ENCODE peak calls at places on chromosomes 7 and 10, in ten cellular contexts. Y is Panc1; C is CD8-positive, alpha-beta T cell; N is GM23338; Z is cardiac fibroblast; M is dorsolateral prefrontal cortex; E is astrocyte of the cerebellum; F is cardiac muscle cell; G is ovary; L is upper lobe of right lung. Q is an unnamed sample.

GRCh38 chr7:6530626-6531491 is 20.4 kb downstream of the GRID2IP start:
- DNase-seq in G (no peak), M (no peak), L (no peak), N (peak), Z (no peak), Y (no peak), E (no peak), F (peak), C (peak), Q (no peak)

GRCh38 chr10:94012834-94013830 is 19.4 kb downstream of the PLCE1 start:
- DNase-seq in L (no peak), C (no peak), Z (peak), F (no peak), E (no peak), G (no peak), N (no peak), M (no peak), Y (no peak), Q (no peak)

GRCh38 chr7:44131173-44132009 is 8.0 kb upstream of the POLD2 start:
- DNase-seq in G (no peak), C (no peak), N (peak), L (no peak), M (no peak), F (peak), Z (no peak), E (no peak), Y (no peak), Q (no peak)

GRCh38 chr10:30803901-30804322 is 174.4 kb upstream of the LYZL2 start:
- DNase-seq in G (no peak), C (no peak), F (no peak), Z (peak), N (no peak), L (no peak), M (no peak), E (peak), Y (no peak), Q (no peak)

GRCh38 chr10:72297281-72297967 is 23.7 kb downstream of the DDIT4 start:
- DNase-seq in N (peak), M (peak), C (peak), Z (peak), F (no peak), L (peak), E (peak), G (peak), Y (no peak), Q (peak)

GRCh38 chr7:32093415-32094408 is 23.5 kb upstream of the PDE1C start:
- DNase-seq in E (peak), M (no peak), L (no peak), F (no peak), C (no peak), G (no peak), Z (peak), N (no peak), Y (no peak), Q (peak)

GRCh38 chr7:155426543-155427410 is 31.2 kb upstream of the EN2 start:
- DNase-seq in E (no peak), F (no peak), G (no peak), L (no peak), M (no peak), C (no peak), N (no peak), Y (no peak), Z (no peak), Q (no peak)

GRCh38 chr7:124764847-124765400 is 668 bp downstream of the GPR37 start:
- DNase-seq in N (peak), L (peak), M (peak), C (no peak), G (no peak), Z (peak), E (no peak), F (peak), Y (no peak), Q (no peak)

GRCh38 chr7:7917593-7917992 is 51.0 kb upstream of the GLCCI1 start:
- DNase-seq in Z (no peak), F (no peak), L (no peak), Y (no peak), G (no peak), N (no peak), E (no peak), C (no peak), M (no peak), Q (no peak)

GRCh38 chr10:22670796-22671195 is 43.6 kb downstream of the PIP4K2A start:
- DNase-seq in G (no peak), Z (peak), N (no peak), C (no peak), Y (no peak), F (no peak), M (peak), E (peak), L (no peak), Q (no peak)

GRCh38 chr10:130895172-130895571 is 416.3 kb downstream of the TCERG1L start:
- DNase-seq in G (no peak), L (no peak), Z (no peak), M (no peak), E (no peak), C (no peak), F (no peak), Y (no peak), N (no peak), Q (no peak)

GRCh38 chr10:69939033-69939432 is 113.6 kb upstream of the MACROH2A2 start:
- DNase-seq in L (no peak), F (no peak), E (no peak), Y (no peak), N (no peak), C (no peak), Z (no peak), M (no peak), G (no peak), Q (no peak)

GRCh38 chr7:123661765-123662164 is 6.1 kb downstream of the LMOD2 start:
- DNase-seq in M (no peak), F (no peak), C (no peak), N (no peak), L (no peak), Y (no peak), E (no peak), G (no peak), Z (no peak), Q (no peak)
- H3K4me3 ChIP-seq in M (no peak), F (no peak), C (no peak), N (no peak), L (no peak), Y (no peak), E (no peak), G (no peak), Z (no peak), Q (no peak)

DNA sequence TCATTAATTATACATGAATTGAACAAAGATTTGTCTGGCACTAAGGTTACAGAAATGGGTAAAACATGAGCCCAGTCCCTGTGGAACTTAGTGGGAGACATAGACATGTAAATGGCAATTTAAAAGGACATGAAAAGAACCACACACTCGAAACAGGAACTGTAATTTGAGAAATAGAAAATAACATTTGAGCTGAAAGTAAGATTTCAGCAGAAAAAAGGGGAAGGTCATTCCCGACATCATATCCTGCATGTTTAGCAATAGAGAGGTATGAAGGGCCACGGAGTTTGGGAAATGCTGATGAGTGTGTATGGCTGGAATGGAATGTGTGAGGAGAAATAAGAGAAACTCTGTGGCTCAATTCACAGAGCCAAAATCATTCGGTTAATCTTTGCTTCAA is 175.4 kb upstream of the AHR start:
- DNase-seq in M (no peak), E (peak), C (no peak), G (no peak), Z (peak), L (no peak), Y (no peak), F (no peak), N (no peak), Q (peak)
- TF ChIP-seq CTCF in M (no peak), E (no peak), C (no peak), G (no peak), Z (no peak), L (no peak), Y (no peak), F (no peak), N (no peak), Q (no peak)

GRCh38 chr10:89392974-89393373 is 551 bp downstream of the IFIT1 start:
- DNase-seq in M (no peak), F (peak), Z (peak), C (no peak), E (peak), L (no peak), N (no peak), Y (no peak), G (peak), Q (peak)
- H3K4me3 ChIP-seq in M (peak), F (peak), Z (peak), C (peak), E (peak), L (peak), N (peak), Y (peak), G (peak), Q (peak)

DNA sequence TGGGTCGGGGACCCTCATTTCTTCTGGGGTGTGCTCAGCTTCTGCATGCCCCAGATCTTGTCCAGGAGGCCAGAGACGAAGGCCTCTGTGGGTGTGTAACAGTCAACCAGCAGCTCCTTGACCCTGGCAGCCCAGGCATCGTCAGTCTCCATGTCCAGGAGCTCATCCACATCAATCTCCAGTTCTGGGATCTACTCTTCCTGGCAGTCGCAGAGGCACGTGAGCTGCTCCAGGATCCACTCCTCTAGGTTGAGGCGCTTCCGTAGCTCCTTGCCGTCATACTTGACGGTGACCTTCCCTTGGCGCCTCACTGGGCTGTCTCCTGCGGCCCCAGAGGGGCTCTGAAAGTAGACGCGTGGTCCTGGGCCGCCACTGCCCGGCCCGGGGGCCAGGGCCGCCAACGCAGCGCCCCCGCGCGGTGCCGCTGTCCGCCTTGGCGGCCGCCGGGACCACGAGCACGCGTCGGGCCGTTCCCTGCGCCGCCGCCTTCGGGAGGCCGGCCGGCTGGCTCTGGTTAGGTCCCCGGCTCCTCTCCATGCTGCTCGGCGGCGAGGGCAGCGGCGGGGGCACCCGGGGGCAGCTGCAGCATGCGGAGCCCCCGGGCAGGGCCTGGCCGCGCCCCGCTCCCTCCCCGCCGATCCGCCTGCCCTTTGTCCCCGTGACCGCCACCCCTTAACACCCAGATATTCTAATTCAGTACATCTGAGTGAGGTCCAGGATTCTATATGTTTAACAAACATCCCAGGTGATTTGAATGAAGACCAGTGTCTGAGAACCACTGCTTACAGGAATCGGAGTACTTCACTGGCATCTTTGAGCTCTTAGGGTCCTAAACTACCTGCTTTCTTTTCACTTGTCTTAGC is 170.5 kb downstream of the SEPTIN7 start:
- DNase-seq in Y (no peak), L (no peak), G (no peak), F (no peak), Z (no peak), M (no peak), N (no peak), E (no peak), C (no peak), Q (no peak)
- TF ChIP-seq CTCF in Y (peak), L (peak), G (no peak), F (peak), Z (no peak), M (no peak), N (no peak), E (no peak), C (no peak), Q (no peak)

DNA sequence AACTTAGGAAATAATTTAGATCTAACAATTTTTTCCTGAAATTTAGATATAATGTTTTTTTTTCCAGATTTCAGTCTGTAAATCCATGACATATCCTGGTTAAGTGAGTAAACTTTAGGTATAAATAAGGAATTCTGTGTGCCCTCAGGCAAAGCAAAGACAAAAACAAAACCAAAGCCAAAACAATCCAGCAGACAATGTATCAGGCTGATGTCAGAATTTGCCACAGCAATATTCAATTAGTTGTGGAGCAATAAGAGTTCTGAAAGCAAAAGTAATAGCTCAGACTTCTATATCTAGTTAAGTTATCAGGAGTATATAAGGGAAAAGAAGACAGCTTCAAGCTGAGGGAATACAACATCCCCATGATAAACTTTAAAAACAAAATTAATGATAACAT is 82.0 kb downstream of the MKX start:
- DNase-seq in N (no peak), F (no peak), M (no peak), C (no peak), Y (no peak), L (no peak), G (no peak), E (no peak), Z (no peak), Q (no peak)
- H3K4me3 ChIP-seq in N (no peak), F (no peak), M (no peak), C (no peak), Y (no peak), L (no peak), G (no peak), E (no peak), Z (no peak), Q (no peak)

GRCh38 chr7:73668103-73668937 is 689 bp downstream of the VPS37D start:
- DNase-seq in M (no peak), L (no peak), Z (no peak), F (peak), Y (no peak), E (no peak), N (no peak), G (peak), C (no peak), Q (no peak)

GRCh38 chr7:73669858-73670385 is 2.3 kb downstream of the VPS37D start:
- DNase-seq in C (no peak), L (no peak), Z (no peak), F (no peak), N (no peak), M (no peak), E (no peak), G (no peak), Y (no peak), Q (no peak)

GRCh38 chr7:73671317-73671651 is 3.7 kb downstream of the VPS37D start:
- DNase-seq in M (no peak), G (no peak), Y (no peak), N (no peak), L (no peak), E (no peak), C (no peak), F (no peak), Z (no peak), Q (no peak)

GRCh38 chr7:73669316-73669715 is 1.7 kb downstream of the VPS37D start:
- DNase-seq in C (no peak), L (no peak), Z (no peak), F (no peak), Y (no peak), E (no peak), N (no peak), G (no peak), M (no peak), Q (no peak)

GRCh38 chr7:73667344-73668102 is at the start of gene VPS37D:
- DNase-seq in G (peak), L (peak), Y (no peak), Z (peak), E (peak), M (peak), C (peak), N (peak), F (peak), Q (peak)
- TF ChIP-seq CTCF in G (peak), L (peak), Y (peak), Z (peak), E (peak), M (peak), C (peak), N (peak), F (peak), Q (peak)

Q was measured in AG04449.